ENCODE peak calls at places on chromosome 3, in eight cellular contexts. K is frontal cortex; H is activated CD8-positive, alpha-beta memory T cell treated with anti-CD3 and anti-CD28 coated beads for 4 hours; V is left cardiac atrium; P is posterior cingulate gyrus; F is LHCN-M2; Y is fibroblast of lung; R is foreskin fibroblast. L is an unnamed sample.

GRCh38 chr3:46393554-46394434 is 13.1 kb downstream of the CCR5AS start:
- DNase-seq in K (no peak), H (no peak), V (no peak), P (no peak), F (no peak), Y (no peak), R (no peak), L (no peak)

GRCh38 chr3:108487439-108487838 is 23.0 kb downstream of the MYH15 start:
- DNase-seq in K (no peak), H (no peak), V (no peak), P (no peak), F (no peak), Y (no peak), R (no peak), L (no peak)

GRCh38 chr3:152595975-152596832 is 238.7 kb upstream of the P2RY1 start:
- DNase-seq in K (no peak), H (no peak), V (no peak), P (no peak), F (peak), Y (peak), R (peak), L (no peak)

GRCh38 chr3:16990163-16990562 is 105.4 kb downstream of the PLCL2 start:
- DNase-seq in K (no peak), H (no peak), V (no peak), P (no peak), F (no peak), Y (no peak), R (no peak), L (no peak)

GRCh38 chr3:20141841-20142240 is 44.2 kb downstream of the SGO1 start:
- DNase-seq in K (peak), H (no peak), V (peak), P (peak), F (no peak), Y (peak), R (peak), L (no peak)

GRCh38 chr3:129226374-129226773 is 23.0 kb upstream of the COPG1 start:
- DNase-seq in K (no peak), H (no peak), V (peak), P (peak), F (peak), Y (peak), R (peak), L (no peak)

GRCh38 chr3:20682573-20682972 is 496.6 kb upstream of the SGO1 start:
- DNase-seq in K (no peak), H (no peak), V (no peak), P (no peak), F (no peak), Y (peak), R (no peak), L (no peak)

GRCh38 chr3:184662192-184662591 is 49.7 kb downstream of the MAGEF1 start:
- DNase-seq in K (no peak), H (no peak), V (no peak), P (no peak), F (no peak), Y (peak), R (peak), L (no peak)

GRCh38 chr3:49454457-49454856 is 15.6 kb upstream of the DAG1 start:
- DNase-seq in K (no peak), H (no peak), V (no peak), P (no peak), F (peak), Y (no peak), R (no peak), L (no peak)

GRCh38 chr3:95705786-95706418 is 1108.5 kb upstream of the EPHA6 start:
- DNase-seq in K (no peak), H (no peak), V (peak), P (no peak), F (no peak), Y (no peak), R (no peak), L (no peak)

GRCh38 chr3:16723994-16724393 is 118.8 kb upstream of the DAZL start:
- DNase-seq in K (no peak), H (no peak), V (no peak), P (no peak), F (no peak), Y (peak), R (no peak), L (peak)

GRCh38 chr3:183253364-183253960 is 409 bp downstream of the B3GNT5 start:
- DNase-seq in K (peak), H (no peak), V (peak), P (peak), F (peak), Y (peak), R (peak), L (peak)

GRCh38 chr3:106157411-106157810 is 288.6 kb upstream of the CBLB start:
- DNase-seq in K (no peak), H (no peak), V (no peak), P (no peak), F (no peak), Y (no peak), R (no peak), L (no peak)